ENCODE peak calls at places on chromosomes 1 and 21, in four cellular contexts. N, O, R and Z are unnamed samples.

GRCh38 chr1:171948491-171948890 is 107.2 kb downstream of the DNM3 start:
- DNase-seq in N (no peak), O (no peak), R (no peak), Z (no peak)

GRCh38 chr1:6082430-6082971 is 36.8 kb downstream of the KCNAB2 start:
- DNase-seq in N (no peak), O (no peak), R (no peak), Z (peak)

GRCh38 chr1:21669287-21670058 is at the start of gene RAP1GAP:
- DNase-seq in N (no peak), O (no peak), R (no peak), Z (peak)

GRCh38 chr1:196951711-196952394 is 8.3 kb downstream of the CFHR2 start:
- DNase-seq in N (no peak), O (no peak), R (peak), Z (no peak)

GRCh38 chr1:107357381-107357780 is 216.5 kb downstream of the NTNG1 start:
- DNase-seq in N (no peak), O (no peak), R (no peak), Z (no peak)

GRCh38 chr1:52204696-52205095 is 62.8 kb downstream of the ZFYVE9 start:
- DNase-seq in N (no peak), O (no peak), R (peak), Z (no peak)

GRCh38 chr1:201164645-201165044 is 10.4 kb upstream of the TMEM9 start:
- DNase-seq in N (no peak), O (no peak), R (no peak), Z (no peak)

GRCh38 chr1:227541129-227541528 is 22.2 kb upstream of the ZNF678 start:
- DNase-seq in N (no peak), O (no peak), R (no peak), Z (no peak)

GRCh38 chr21:43306911-43307676 is 119.8 kb downstream of the SIK1 start:
- DNase-seq in N (peak), O (no peak), R (peak), Z (peak)

GRCh38 chr1:17866451-17867029 is 111.4 kb downstream of the ACTL8 start:
- DNase-seq in N (no peak), O (no peak), R (no peak), Z (no peak)

GRCh38 chr21:29271927-29272333 is 26.8 kb upstream of the BACH1 start:
- DNase-seq in N (no peak), O (no peak), R (no peak), Z (peak)

GRCh38 chr1:103063911-103064310 is 44.4 kb downstream of the COL11A1 start:
- DNase-seq in N (no peak), O (no peak), R (no peak), Z (no peak)

GRCh38 chr1:156896490-156897033 is 3.0 kb downstream of the PEAR1 start:
- DNase-seq in N (no peak), O (no peak), R (no peak), Z (no peak)

GRCh38 chr1:151425103-151425502 is 25.7 kb downstream of the PSMB4 start:
- DNase-seq in N (no peak), O (no peak), R (no peak), Z (no peak)

GRCh38 chr1:7550261-7550850 is 220.7 kb upstream of the VAMP3 start:
- DNase-seq in N (no peak), O (no peak), R (no peak), Z (no peak)

GRCh38 chr1:32900956-32901822 is at the start of gene TMEM54:
- DNase-seq in N (peak), O (no peak), R (no peak), Z (peak)

GRCh38 chr1:95780836-95781235 is 546.8 kb downstream of the RWDD3 start:
- DNase-seq in N (no peak), O (no peak), R (no peak), Z (no peak)

GRCh38 chr1:111591946-111592345 is 27.6 kb upstream of the RAP1A start:
- DNase-seq in N (no peak), O (no peak), R (no peak), Z (no peak)

GRCh38 chr1:170225735-170226524 is 80.2 kb downstream of the NTMT2 start:
- DNase-seq in N (no peak), O (no peak), R (no peak), Z (no peak)

GRCh38 chr1:244918422-244919319 is 54.3 kb upstream of the HNRNPU start:
- DNase-seq in N (peak), O (peak), R (no peak), Z (peak)
- TF ChIP-seq SPI1 in N (no peak), O (no peak), R (no peak), Z (no peak)

GRCh38 chr1:169108897-169109560 is 2.5 kb downstream of the ATP1B1 start:
- DNase-seq in N (no peak), O (no peak), R (no peak), Z (no peak)
- TF ChIP-seq SPI1 in N (no peak), O (no peak), R (no peak), Z (no peak)

GRCh38 chr1:68078647-68079046 is 28.2 kb upstream of the DIRAS3 start:
- DNase-seq in N (no peak), O (no peak), R (no peak), Z (no peak)
- TF ChIP-seq SPI1 in N (no peak), O (no peak), R (no peak), Z (no peak)

GRCh38 chr1:165942062-165942461 is 114.6 kb downstream of the UCK2 start:
- DNase-seq in N (no peak), O (no peak), R (no peak), Z (no peak)
- TF ChIP-seq SPI1 in N (no peak), O (no peak), R (no peak), Z (no peak)

GRCh38 chr1:168887381-168887780 is 158.4 kb upstream of the DPT start:
- DNase-seq in N (no peak), O (no peak), R (no peak), Z (no peak)
- TF ChIP-seq SPI1 in N (no peak), O (no peak), R (no peak), Z (no peak)

GRCh38 chr1:37994886-37995566 is 5.2 kb upstream of the SF3A3 start:
- DNase-seq in N (no peak), O (no peak), R (no peak), Z (no peak)

GRCh38 chr1:37983546-37983945 is 6.3 kb downstream of the SF3A3 start:
- DNase-seq in N (no peak), O (no peak), R (no peak), Z (no peak)

GRCh38 chr1:37987679-37988078 is 2.1 kb downstream of the SF3A3 start:
- DNase-seq in N (no peak), O (no peak), R (no peak), Z (no peak)

DNA sequence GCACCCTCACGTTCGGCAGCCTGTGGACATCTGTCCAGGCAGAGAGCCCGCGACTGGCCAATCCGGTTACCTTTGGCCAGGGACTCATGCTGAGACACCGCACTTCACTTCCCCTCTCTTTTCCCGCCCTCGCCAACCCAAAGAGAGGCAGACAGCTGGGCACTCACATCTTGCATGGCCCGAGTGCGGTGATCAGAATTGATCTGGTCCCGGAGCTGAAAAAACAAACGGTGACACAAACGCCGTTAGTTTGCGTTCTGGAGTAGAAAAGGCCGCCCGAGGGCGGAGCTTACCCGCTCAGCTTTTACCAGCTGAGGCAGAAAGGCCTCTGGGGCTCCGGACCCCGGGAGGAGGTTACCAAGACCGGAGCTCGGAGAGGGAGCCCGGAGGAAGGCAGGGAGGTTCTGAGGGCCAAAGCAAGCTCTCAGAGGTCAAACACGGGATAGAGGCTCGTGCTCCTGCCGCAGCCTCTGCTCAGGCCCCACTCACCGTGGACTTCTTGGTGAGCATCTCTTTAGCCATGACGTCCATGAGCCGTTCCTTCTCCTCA is 366 bp downstream of the SF3A3 start:
- DNase-seq in N (no peak), O (no peak), R (no peak), Z (peak)
- TF ChIP-seq SPI1 in N (peak), O (peak), R (no peak), Z (peak)

GRCh38 chr1:192768463-192768862 is 40.4 kb upstream of the RGS2 start:
- DNase-seq in N (no peak), O (no peak), R (no peak), Z (no peak)

GRCh38 chr1:192767798-192768197 is 41.0 kb upstream of the RGS2 start:
- DNase-seq in N (no peak), O (no peak), R (no peak), Z (no peak)

GRCh38 chr1:192764675-192765074 is 44.2 kb upstream of the RGS2 start:
- DNase-seq in N (no peak), O (no peak), R (no peak), Z (no peak)

GRCh38 chr1:192766876-192767275 is 42.0 kb upstream of the RGS2 start:
- DNase-seq in N (no peak), O (no peak), R (no peak), Z (no peak)

DNA sequence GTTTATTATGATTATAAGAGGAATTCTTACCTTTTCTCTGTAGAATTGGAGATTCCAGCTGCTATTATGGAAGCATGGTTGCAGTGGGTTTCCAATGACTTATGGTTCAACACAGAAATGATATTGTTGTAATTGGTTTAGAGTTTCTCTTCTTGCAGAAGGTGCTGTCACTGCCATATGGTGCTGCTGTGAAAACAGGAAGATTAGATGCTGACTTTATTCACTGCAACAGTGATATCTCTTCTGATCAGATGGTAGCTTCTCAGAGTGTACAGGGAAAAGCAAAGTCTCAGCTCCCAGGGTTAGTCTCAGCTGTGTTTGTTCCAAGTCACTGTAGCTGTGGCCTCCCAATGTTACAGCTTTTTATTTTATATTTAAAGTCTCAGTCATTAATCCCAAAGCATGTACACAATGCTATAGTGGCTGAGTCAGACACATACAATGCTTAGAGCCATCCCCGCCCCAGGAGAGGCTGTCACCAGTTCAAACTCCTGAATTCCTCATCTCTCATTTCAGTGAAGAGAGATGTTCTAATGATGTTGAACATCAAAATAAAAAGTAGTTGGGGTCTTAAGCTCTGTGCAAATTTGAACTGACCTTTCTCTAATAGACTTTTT is 42.7 kb upstream of the RGS2 start:
- DNase-seq in N (no peak), O (no peak), R (no peak), Z (no peak)
- TF ChIP-seq SPI1 in N (no peak), O (no peak), R (no peak), Z (no peak)

GRCh38 chr1:89975540-89976125 is 19.3 kb upstream of the ZNF326 start:
- DNase-seq in N (no peak), O (no peak), R (no peak), Z (no peak)
- TF ChIP-seq SPI1 in N (peak), O (peak), R (no peak), Z (peak)